ENCODE peak calls at places on chromosomes 11 and 22, in eight cellular contexts. One of them, this sample, is unnamed.

GRCh38 chr11:18633256-18634139 is 644 bp downstream of the SPTY2D1 start:
- DNase-seq in HCT116: no peak
- DNase-seq in A549: no peak
- DNase-seq in HepG2: no peak
- DNase-seq in GM12878: peak
- DNase-seq in endothelial cell of umbilical vein: no peak
- DNase-seq in H1: no peak
- DNase-seq in K562: no peak
- DNase-seq in this sample: peak

GRCh38 chr11:19673924-19674390 is 38.7 kb upstream of the NAV2 start:
- DNase-seq in K562: no peak
- DNase-seq in A549: no peak
- DNase-seq in GM12878: no peak
- DNase-seq in HCT116: no peak
- DNase-seq in endothelial cell of umbilical vein: peak
- DNase-seq in H1: no peak
- DNase-seq in HepG2: no peak
- DNase-seq in this sample: peak

GRCh38 chr22:36311386-36312085 is 58.6 kb downstream of the APOL1 start:
- DNase-seq in endothelial cell of umbilical vein: no peak
- DNase-seq in K562: no peak
- DNase-seq in HepG2: no peak
- DNase-seq in H1: no peak
- DNase-seq in GM12878: no peak
- DNase-seq in HCT116: no peak
- DNase-seq in A549: no peak
- DNase-seq in this sample: no peak

GRCh38 chr22:41620646-41621098 is at the start of gene DESI1:
- DNase-seq in HCT116: no peak
- DNase-seq in K562: no peak
- DNase-seq in HepG2: peak
- DNase-seq in H1: no peak
- DNase-seq in GM12878: no peak
- DNase-seq in A549: peak
- DNase-seq in endothelial cell of umbilical vein: no peak
- DNase-seq in this sample: no peak

GRCh38 chr22:27170491-27170890 is 513.1 kb downstream of the MIAT start:
- DNase-seq in H1: no peak
- DNase-seq in A549: peak
- DNase-seq in HepG2: no peak
- DNase-seq in endothelial cell of umbilical vein: peak
- DNase-seq in K562: no peak
- DNase-seq in GM12878: no peak
- DNase-seq in HCT116: peak
- DNase-seq in this sample: peak

GRCh38 chr11:70242885-70243284 is 27.6 kb upstream of the PPFIA1 start:
- DNase-seq in HCT116: no peak
- DNase-seq in K562: no peak
- DNase-seq in H1: no peak
- DNase-seq in HepG2: no peak
- DNase-seq in GM12878: no peak
- DNase-seq in A549: no peak
- DNase-seq in endothelial cell of umbilical vein: no peak
- DNase-seq in this sample: no peak

GRCh38 chr11:17770048-17770652 is 35.6 kb downstream of the KCNC1 start:
- DNase-seq in endothelial cell of umbilical vein: no peak
- DNase-seq in HepG2: peak
- DNase-seq in H1: no peak
- DNase-seq in A549: peak
- DNase-seq in HCT116: no peak
- DNase-seq in GM12878: no peak
- DNase-seq in K562: peak
- DNase-seq in this sample: peak

GRCh38 chr22:43707650-43708049 is 104.5 kb downstream of the EFCAB6 start:
- DNase-seq in endothelial cell of umbilical vein: no peak
- DNase-seq in A549: peak
- DNase-seq in H1: no peak
- DNase-seq in HepG2: no peak
- DNase-seq in GM12878: no peak
- DNase-seq in K562: no peak
- DNase-seq in HCT116: peak
- DNase-seq in this sample: no peak

GRCh38 chr22:28043269-28043668 is 124.2 kb upstream of the PITPNB start:
- DNase-seq in A549: no peak
- DNase-seq in HCT116: no peak
- DNase-seq in H1: no peak
- DNase-seq in K562: no peak
- DNase-seq in HepG2: no peak
- DNase-seq in GM12878: no peak
- DNase-seq in endothelial cell of umbilical vein: no peak
- DNase-seq in this sample: no peak

GRCh38 chr11:67384851-67385366 is 6.9 kb upstream of the RAD9A start:
- DNase-seq in HCT116: no peak
- DNase-seq in endothelial cell of umbilical vein: peak
- DNase-seq in K562: no peak
- DNase-seq in HepG2: no peak
- DNase-seq in H1: no peak
- DNase-seq in GM12878: no peak
- DNase-seq in A549: peak
- DNase-seq in this sample: no peak

GRCh38 chr11:19889531-19889930 is 176.9 kb downstream of the NAV2 start:
- DNase-seq in HCT116: no peak
- DNase-seq in A549: no peak
- DNase-seq in K562: no peak
- DNase-seq in H1: no peak
- DNase-seq in endothelial cell of umbilical vein: no peak
- DNase-seq in GM12878: no peak
- DNase-seq in HepG2: no peak
- DNase-seq in this sample: no peak

GRCh38 chr22:27461470-27461869 is 340.1 kb downstream of the MN1 start:
- DNase-seq in endothelial cell of umbilical vein: no peak
- DNase-seq in GM12878: no peak
- DNase-seq in A549: peak
- DNase-seq in K562: no peak
- DNase-seq in H1: peak
- DNase-seq in HCT116: no peak
- DNase-seq in HepG2: no peak
- DNase-seq in this sample: no peak

GRCh38 chr11:38182126-38182907 is 1584.3 kb upstream of the RAG2 start:
- DNase-seq in HepG2: peak
- DNase-seq in HCT116: no peak
- DNase-seq in H1: no peak
- DNase-seq in A549: no peak
- DNase-seq in GM12878: no peak
- DNase-seq in endothelial cell of umbilical vein: no peak
- DNase-seq in K562: no peak
- DNase-seq in this sample: no peak

GRCh38 chr11:60880189-60880588 is 12.8 kb downstream of the ZP1 start:
- DNase-seq in endothelial cell of umbilical vein: no peak
- DNase-seq in HepG2: no peak
- DNase-seq in HCT116: no peak
- DNase-seq in K562: no peak
- DNase-seq in GM12878: no peak
- DNase-seq in A549: no peak
- DNase-seq in H1: no peak
- DNase-seq in this sample: no peak

GRCh38 chr11:2194877-2195755 is 23.5 kb upstream of the TH start:
- DNase-seq in H1: no peak
- DNase-seq in K562: peak
- DNase-seq in HepG2: peak
- DNase-seq in A549: peak
- DNase-seq in GM12878: no peak
- DNase-seq in HCT116: no peak
- DNase-seq in endothelial cell of umbilical vein: peak
- DNase-seq in this sample: peak

GRCh38 chr11:56816259-56816658 is 67.8 kb upstream of the OR9G4 start:
- DNase-seq in A549: no peak
- DNase-seq in HepG2: no peak
- DNase-seq in endothelial cell of umbilical vein: no peak
- DNase-seq in HCT116: no peak
- DNase-seq in K562: no peak
- DNase-seq in H1: no peak
- DNase-seq in GM12878: no peak
- DNase-seq in this sample: no peak

GRCh38 chr22:41998361-41999261 is at the start of gene WBP2NL:
- DNase-seq in endothelial cell of umbilical vein: peak
- DNase-seq in HepG2: no peak
- DNase-seq in H1: no peak
- DNase-seq in GM12878: peak
- DNase-seq in A549: peak
- DNase-seq in K562: peak
- DNase-seq in HCT116: no peak
- DNase-seq in this sample: no peak

GRCh38 chr11:3088806-3089205 is 31.6 kb upstream of the CARS1 start:
- DNase-seq in GM12878: no peak
- DNase-seq in H1: no peak
- DNase-seq in A549: no peak
- DNase-seq in HCT116: no peak
- DNase-seq in endothelial cell of umbilical vein: no peak
- DNase-seq in HepG2: no peak
- DNase-seq in K562: no peak
- DNase-seq in this sample: no peak

GRCh38 chr11:126072141-126072741 is 9.6 kb upstream of the CDON start:
- DNase-seq in HCT116: no peak
- DNase-seq in endothelial cell of umbilical vein: no peak
- DNase-seq in H1: no peak
- DNase-seq in GM12878: no peak
- DNase-seq in A549: no peak
- DNase-seq in K562: no peak
- DNase-seq in HepG2: peak
- DNase-seq in this sample: no peak

GRCh38 chr22:42932857-42933782 is 76.0 kb upstream of the ARFGAP3 start:
- DNase-seq in H1: no peak
- DNase-seq in A549: no peak
- DNase-seq in GM12878: peak
- DNase-seq in endothelial cell of umbilical vein: no peak
- DNase-seq in K562: peak
- DNase-seq in HepG2: no peak
- DNase-seq in HCT116: no peak
- DNase-seq in this sample: peak

GRCh38 chr22:42388130-42388797 is 43.9 kb downstream of the NFAM1 start:
- DNase-seq in GM12878: no peak
- DNase-seq in A549: no peak
- DNase-seq in HepG2: no peak
- DNase-seq in K562: no peak
- DNase-seq in HCT116: no peak
- DNase-seq in endothelial cell of umbilical vein: no peak
- DNase-seq in H1: no peak
- DNase-seq in this sample: no peak

GRCh38 chr11:114377612-114378267 is 22.6 kb downstream of the C11orf71 start:
- DNase-seq in K562: no peak
- DNase-seq in GM12878: no peak
- DNase-seq in endothelial cell of umbilical vein: no peak
- DNase-seq in HepG2: no peak
- DNase-seq in H1: no peak
- DNase-seq in HCT116: no peak
- DNase-seq in A549: no peak
- DNase-seq in this sample: no peak

GRCh38 chr22:27870234-27871191 is 48.5 kb downstream of the PITPNB start:
- DNase-seq in HepG2: peak
- DNase-seq in H1: no peak
- DNase-seq in K562: no peak
- DNase-seq in endothelial cell of umbilical vein: no peak
- DNase-seq in HCT116: no peak
- DNase-seq in A549: no peak
- DNase-seq in GM12878: no peak
- DNase-seq in this sample: no peak

GRCh38 chr22:27991586-27992293 is 72.7 kb upstream of the PITPNB start:
- DNase-seq in HCT116: no peak
- DNase-seq in HepG2: no peak
- DNase-seq in K562: no peak
- DNase-seq in H1: no peak
- DNase-seq in endothelial cell of umbilical vein: no peak
- DNase-seq in A549: no peak
- DNase-seq in GM12878: no peak
- DNase-seq in this sample: no peak

GRCh38 chr22:45090364-45090960 is 73.3 kb upstream of the NUP50 start:
- DNase-seq in endothelial cell of umbilical vein: no peak
- DNase-seq in A549: peak
- DNase-seq in HCT116: no peak
- DNase-seq in HepG2: peak
- DNase-seq in H1: peak
- DNase-seq in K562: no peak
- DNase-seq in GM12878: no peak
- DNase-seq in this sample: no peak
- TF ChIP-seq MAX in endothelial cell of umbilical vein: no peak
- TF ChIP-seq MAX in A549: no peak
- TF ChIP-seq MAX in HCT116: no peak
- TF ChIP-seq MAX in HepG2: no peak
- TF ChIP-seq MAX in H1: no peak
- TF ChIP-seq MAX in K562: no peak
- TF ChIP-seq MAX in GM12878: no peak
- TF ChIP-seq MAX in this sample: no peak

GRCh38 chr11:798093-798713 is at the start of gene SLC25A22:
- DNase-seq in HepG2: peak
- DNase-seq in A549: peak
- DNase-seq in H1: no peak
- DNase-seq in HCT116: no peak
- DNase-seq in K562: peak
- DNase-seq in GM12878: no peak
- DNase-seq in endothelial cell of umbilical vein: peak
- DNase-seq in this sample: peak
- TF ChIP-seq POLR2A in HepG2: no peak
- TF ChIP-seq POLR2A in A549: peak
- TF ChIP-seq POLR2A in H1: peak
- TF ChIP-seq POLR2A in HCT116: peak
- TF ChIP-seq POLR2A in K562: no peak
- TF ChIP-seq POLR2A in GM12878: peak
- TF ChIP-seq POLR2A in endothelial cell of umbilical vein: no peak
- TF ChIP-seq POLR2A in this sample: no peak

DNA sequence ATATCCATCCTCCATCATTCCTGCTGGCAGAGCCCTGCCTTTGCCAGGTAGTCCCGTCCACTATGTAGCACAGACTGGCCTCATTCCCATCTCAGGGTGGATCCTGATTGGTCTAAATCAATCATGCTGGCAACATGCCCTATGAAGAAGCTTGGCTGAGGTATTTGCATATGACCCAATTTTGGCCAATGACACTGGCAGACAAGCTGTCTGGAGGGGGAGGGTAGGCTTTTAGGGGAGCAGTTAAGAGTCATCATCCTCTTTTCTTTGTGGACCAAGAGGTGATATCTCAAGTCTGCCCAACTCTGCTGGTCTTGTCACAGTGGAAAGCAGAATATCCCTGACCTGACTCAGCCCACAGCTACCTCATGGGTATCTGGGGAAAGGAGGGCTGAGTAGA is 5.1 kb downstream of the CCDC89 start:
- DNase-seq in H1: no peak
- DNase-seq in HepG2: no peak
- DNase-seq in endothelial cell of umbilical vein: no peak
- DNase-seq in A549: no peak
- DNase-seq in K562: no peak
- DNase-seq in GM12878: no peak
- DNase-seq in HCT116: no peak
- DNase-seq in this sample: no peak
- TF ChIP-seq MAX in H1: no peak
- TF ChIP-seq MAX in HepG2: no peak
- TF ChIP-seq MAX in endothelial cell of umbilical vein: no peak
- TF ChIP-seq MAX in A549: no peak
- TF ChIP-seq MAX in K562: no peak
- TF ChIP-seq MAX in GM12878: no peak
- TF ChIP-seq MAX in HCT116: no peak
- TF ChIP-seq MAX in this sample: no peak

GRCh38 chr22:46419754-46420571 is 84.4 kb downstream of the TRMU start:
- DNase-seq in K562: no peak
- DNase-seq in HepG2: no peak
- DNase-seq in H1: no peak
- DNase-seq in A549: no peak
- DNase-seq in HCT116: no peak
- DNase-seq in endothelial cell of umbilical vein: no peak
- DNase-seq in GM12878: no peak
- DNase-seq in this sample: no peak
- TF ChIP-seq POLR2A in K562: no peak
- TF ChIP-seq POLR2A in HepG2: no peak
- TF ChIP-seq POLR2A in H1: no peak
- TF ChIP-seq POLR2A in A549: no peak
- TF ChIP-seq POLR2A in HCT116: no peak
- TF ChIP-seq POLR2A in endothelial cell of umbilical vein: no peak
- TF ChIP-seq POLR2A in GM12878: no peak
- TF ChIP-seq POLR2A in this sample: no peak